ENCODE peak calls at places on chromosomes 12 and 14, in four cellular contexts. M is left ventricle myocardium inferior, F is lower lobe of right lung, P is A549. V is an unnamed sample.

GRCh38 chr12:15364221-15365170 is 42.2 kb downstream of the PTPRO start:
- DNase-seq in M (no peak), F (no peak), P (no peak), V (no peak)

GRCh38 chr12:115354007-115354452 is 670.1 kb upstream of the TBX3 start:
- DNase-seq in M (no peak), F (no peak), P (peak; percentile 85), V (peak; percentile 3)

GRCh38 chr12:78338054-78338785 is 507.5 kb downstream of the NAV3 start:
- DNase-seq in M (no peak), F (no peak), P (no peak), V (no peak)

GRCh38 chr12:84922721-84923120 is 10.1 kb upstream of the SLC6A15 start:
- DNase-seq in M (no peak), F (no peak), P (no peak), V (no peak)

GRCh38 chr12:27291862-27292261 is 40.8 kb upstream of the BMAL2 start:
- DNase-seq in M (no peak), F (no peak), P (no peak), V (no peak)

GRCh38 chr12:108629824-108630476 is 3.7 kb downstream of the SELPLG start:
- DNase-seq in M (no peak), F (peak; percentile 79), P (peak; percentile 58), V (no peak)

GRCh38 chr12:57815177-57816000 is 3.1 kb downstream of the AVIL start:
- DNase-seq in M (no peak), F (no peak), P (peak; percentile 24), V (no peak)

GRCh38 chr12:124938606-124939427 is 24.4 kb upstream of the UBC start:
- DNase-seq in M (peak; percentile 57), F (no peak), P (peak; percentile 97), V (peak; percentile 68)

GRCh38 chr12:57111046-57111698 is at the start of gene STAT6:
- DNase-seq in M (peak; percentile 76), F (peak; percentile 92), P (peak; percentile 87), V (peak; percentile 80)

GRCh38 chr12:47274725-47275124 is 195.0 kb upstream of the AMIGO2 start:
- DNase-seq in M (no peak), F (no peak), P (no peak), V (no peak)

GRCh38 chr12:71710276-71711125 is 24.6 kb downstream of the TMEM19 start:
- DNase-seq in M (no peak), F (no peak), P (peak; percentile 69), V (no peak)

DNA sequence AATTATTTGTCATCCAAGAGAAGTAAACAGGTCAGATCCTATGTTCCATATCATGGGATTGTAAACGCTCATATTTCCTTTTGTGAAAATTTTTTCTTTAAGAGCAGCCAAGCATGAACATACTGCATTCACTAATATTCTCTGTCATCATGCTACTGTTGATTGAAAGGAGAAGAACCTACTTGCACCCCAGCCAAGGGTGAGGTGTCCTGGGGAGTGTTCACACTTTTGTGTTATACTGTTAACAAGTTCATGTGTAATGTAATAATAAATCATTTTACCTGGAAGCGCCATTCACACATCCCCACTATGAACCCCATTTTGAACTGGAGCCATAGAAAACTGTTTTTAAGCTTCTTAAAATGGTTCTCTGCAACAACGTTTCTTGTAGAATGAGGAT is 53.6 kb downstream of the HMGA2 start:
- DNase-seq in M (no peak), F (no peak), P (no peak), V (no peak)
- H3K4me1 ChIP-seq in M (peaks cover 28% of the 10 kb centered on the region), F (peaks cover 8% of the 10 kb centered on the region), P (no peaks in the 10 kb centered on the region), V (peaks cover 30% of the 10 kb centered on the region)

DNA sequence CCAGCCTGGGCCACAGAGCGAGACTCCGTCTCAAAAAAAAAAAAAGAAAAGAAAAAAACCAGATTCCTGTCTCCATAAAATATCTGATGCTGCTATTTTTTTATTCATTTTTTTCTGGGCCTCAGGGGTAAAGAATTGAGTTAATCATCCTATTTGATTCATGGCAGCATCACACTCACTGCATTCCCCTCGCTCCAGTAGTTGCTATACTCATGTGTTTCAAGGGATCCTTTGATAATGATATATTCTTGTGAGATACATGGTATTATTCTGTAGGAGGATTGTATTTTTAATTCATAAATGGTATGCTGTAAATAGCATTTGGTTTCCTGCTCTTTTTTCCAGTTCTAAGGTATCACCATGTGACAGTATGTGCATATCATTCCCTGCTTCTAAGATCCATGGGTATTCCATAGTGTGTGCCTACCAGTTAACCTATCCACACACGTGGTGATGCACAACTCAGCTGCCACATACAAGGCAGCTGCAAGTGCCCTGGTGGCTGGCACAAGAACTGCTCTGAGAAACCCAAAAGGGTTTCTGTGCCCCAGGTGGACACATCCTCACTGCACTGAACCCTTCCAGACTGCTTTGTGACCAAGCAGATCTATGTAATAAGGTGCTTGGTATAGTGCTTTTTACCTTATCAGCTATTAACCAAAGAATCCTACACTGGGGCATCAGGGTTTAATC is 74.7 kb downstream of the ZFP36L1 start:
- DNase-seq in M (no peak), F (no peak), P (peak; percentile 58), V (no peak)
- TF ChIP-seq CTCF in M (no peak), F (peak; percentile 36), P (peak; percentile 9), V (no peak)

GRCh38 chr12:120199595-120200306 is 1.2 kb downstream of the RPLP0 start:
- DNase-seq in M (no peak), F (no peak), P (no peak), V (no peak)
- H3K4me1 ChIP-seq in M (peaks cover 57% of the 10 kb centered on the region), F (peaks cover 51% of the 10 kb centered on the region), P (peaks cover 43% of the 10 kb centered on the region), V (peaks cover 28% of the 10 kb centered on the region)

GRCh38 chr12:89960607-89961394 is 252.2 kb upstream of the ATP2B1 start:
- DNase-seq in M (no peak), F (no peak), P (no peak), V (no peak)

GRCh38 chr12:89960011-89960507 is 251.4 kb upstream of the ATP2B1 start:
- DNase-seq in M (no peak), F (no peak), P (no peak), V (no peak)

GRCh38 chr12:89959188-89959587 is 250.6 kb upstream of the ATP2B1 start:
- DNase-seq in M (no peak), F (no peak), P (no peak), V (no peak)

GRCh38 chr12:89965993-89966392 is 257.4 kb upstream of the ATP2B1 start:
- DNase-seq in M (no peak), F (no peak), P (no peak), V (no peak)

DNA sequence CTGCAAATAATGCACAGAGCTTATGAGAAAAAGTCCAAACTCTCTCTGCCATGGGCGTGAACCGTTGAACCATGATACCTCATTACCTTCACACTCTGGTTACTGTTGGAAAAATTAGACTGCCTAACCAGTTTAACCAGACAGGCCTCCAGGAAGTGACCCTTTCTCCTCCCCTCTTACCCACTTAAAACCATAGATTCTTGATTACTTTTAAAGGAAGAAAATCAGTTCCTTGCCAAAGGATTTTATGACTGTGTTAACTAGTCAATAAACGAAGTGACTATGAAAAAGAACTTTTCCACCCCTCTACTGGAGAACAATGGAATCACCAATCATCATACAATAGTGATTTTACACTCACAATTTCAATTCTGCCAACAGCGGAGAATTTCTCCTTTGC is 254.0 kb upstream of the ATP2B1 start:
- DNase-seq in M (no peak), F (no peak), P (no peak), V (no peak)
- TF ChIP-seq CTCF in M (peak; percentile 25), F (peak; percentile 18), P (peak; percentile 20), V (no peak)

GRCh38 chr12:131799195-131799594 is 29.0 kb upstream of the MMP17 start:
- DNase-seq in M (no peak), F (no peak), P (no peak), V (no peak)
- H3K4me1 ChIP-seq in M (no peaks in the 10 kb centered on the region), F (peaks cover 9% of the 10 kb centered on the region), P (peaks cover 3% of the 10 kb centered on the region), V (no peaks in the 10 kb centered on the region)

DNA sequence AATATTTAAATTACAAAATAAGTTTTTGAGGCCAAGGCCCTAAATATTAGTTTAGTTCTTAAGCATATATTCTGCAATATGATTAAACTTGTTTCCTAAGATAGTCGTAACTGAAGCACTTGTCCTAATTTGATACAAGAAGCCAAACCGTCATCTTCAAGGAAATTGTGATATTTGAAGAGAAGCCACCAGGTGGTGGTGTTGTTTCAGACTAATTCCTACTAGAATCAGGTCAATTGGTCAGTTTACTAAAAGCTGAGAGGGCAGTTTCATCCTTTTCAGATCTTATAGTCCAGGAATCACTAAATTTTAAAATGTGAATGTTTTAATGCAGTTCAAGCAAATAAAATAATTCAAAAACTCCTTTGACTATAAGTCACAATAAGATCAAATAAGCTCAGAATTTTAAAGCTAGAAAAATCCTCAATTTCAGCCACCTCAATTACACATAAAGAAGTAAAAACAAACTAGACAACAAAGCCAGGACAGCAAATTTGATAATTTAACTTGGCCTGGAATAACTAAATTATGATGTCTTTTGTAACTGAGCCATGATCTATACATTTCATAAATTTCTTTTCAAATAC is 7.1 kb upstream of the ARL1 start:
- DNase-seq in M (no peak), F (no peak), P (peak; percentile 83), V (peak; percentile 18)
- TF ChIP-seq CTCF in M (peak; percentile 64), F (peak; percentile 65), P (peak; percentile 88), V (peak; percentile 51)

DNA sequence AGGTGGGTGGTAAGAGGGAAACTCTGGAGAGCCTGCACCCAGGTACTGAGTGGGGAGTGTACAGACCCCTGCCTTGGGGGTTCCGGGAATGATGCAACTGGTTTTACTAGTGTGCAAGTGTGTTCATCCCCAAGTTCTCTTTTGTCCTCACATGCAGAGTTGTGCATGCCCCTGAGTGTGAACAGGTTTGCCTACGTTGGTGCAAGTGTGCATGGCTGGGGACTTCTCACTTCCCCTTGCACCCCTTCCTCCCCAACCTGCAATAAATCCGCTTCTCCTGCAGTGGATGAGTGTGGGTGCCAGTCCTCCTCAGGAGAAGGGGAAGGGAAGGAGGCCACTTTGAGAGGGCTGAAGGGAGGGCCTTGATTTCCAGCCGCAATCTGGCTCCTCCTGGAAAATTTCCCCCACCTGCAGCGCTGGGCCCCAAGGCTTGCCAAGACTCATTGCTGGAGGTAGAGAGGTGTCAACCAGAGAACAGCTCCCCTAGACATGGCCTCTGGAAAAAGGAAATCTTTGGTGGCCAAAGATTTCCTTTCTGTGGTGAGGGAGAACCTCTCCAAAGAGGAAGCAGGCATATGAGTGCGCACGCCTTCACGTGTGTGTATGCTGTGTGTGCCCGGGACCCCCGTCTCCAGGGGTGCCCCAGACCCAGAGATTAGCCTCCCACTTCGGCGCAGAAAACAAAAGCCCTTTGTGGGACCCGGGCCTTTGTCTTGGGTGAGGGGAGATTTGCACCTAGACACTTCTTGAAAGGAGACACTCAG is 5.5 kb downstream of the AQP2 start:
- DNase-seq in M (no peak), F (no peak), P (no peak), V (no peak)
- H3K4me1 ChIP-seq in M (peaks cover 16% of the 10 kb centered on the region), F (peaks cover 44% of the 10 kb centered on the region), P (peaks cover 14% of the 10 kb centered on the region), V (peaks cover 14% of the 10 kb centered on the region)

DNA sequence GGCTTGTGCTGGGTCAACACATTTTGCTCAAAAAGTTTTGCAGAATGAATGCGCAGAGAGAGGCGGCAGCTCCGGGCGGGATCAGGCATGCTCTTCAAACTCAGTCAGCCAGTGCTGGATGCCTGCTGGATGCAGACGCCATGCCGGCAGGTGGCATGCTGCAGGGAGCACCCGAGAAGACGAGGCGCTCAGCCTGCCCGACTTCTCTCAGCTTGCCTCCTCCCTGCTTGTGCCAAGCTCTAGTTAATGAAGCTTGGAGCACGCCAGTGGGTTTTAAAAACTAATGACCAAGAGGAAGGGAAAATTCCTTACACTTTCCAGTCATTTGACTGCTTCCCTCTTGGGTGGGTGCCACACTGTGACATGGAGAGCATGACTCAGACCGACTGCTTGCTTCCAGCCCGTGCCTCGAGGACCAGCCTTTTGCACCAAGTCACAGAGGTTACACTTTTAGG is 39.8 kb downstream of the SLC24A4 start:
- DNase-seq in M (no peak), F (no peak), P (peak; percentile 19), V (no peak)
- TF ChIP-seq CTCF in M (no peak), F (no peak), P (peak; percentile 5), V (no peak)

DNA sequence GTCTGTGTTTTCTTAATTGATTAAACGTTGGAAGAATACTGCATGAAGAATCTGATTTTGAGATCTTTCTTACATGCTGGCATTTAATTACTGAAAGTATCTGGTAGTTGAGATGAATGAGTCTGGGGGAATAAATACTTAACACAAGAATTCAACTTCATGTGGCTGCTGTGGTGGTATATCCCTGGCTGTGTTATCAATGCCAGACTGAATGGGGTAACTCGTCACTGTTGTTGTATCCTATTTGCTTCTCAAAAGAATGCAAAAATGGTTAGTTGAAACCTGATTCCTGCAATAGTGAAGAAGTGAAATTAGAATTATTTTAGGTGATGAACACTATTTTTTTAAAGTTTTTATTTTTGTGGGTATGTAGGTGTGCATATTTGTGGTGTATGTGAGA is 72.5 kb downstream of the HMGA2 start:
- DNase-seq in M (no peak), F (no peak), P (no peak), V (no peak)
- H3K4me1 ChIP-seq in M (peaks cover 12% of the 10 kb centered on the region), F (peaks cover 10% of the 10 kb centered on the region), P (peaks cover 59% of the 10 kb centered on the region), V (peaks cover 12% of the 10 kb centered on the region)